ENCODE peak calls at places on chromosome 1, in five cellular contexts. G, C, Q, U and H are unnamed samples.

GRCh38 chr1:32045770-32046169 is 27.0 kb upstream of the TMEM39B start:
- DNase-seq in C (no peak), Q (no peak), G (no peak), U (no peak), H (no peak)

GRCh38 chr1:41286992-41287391 is 44.9 kb upstream of the SCMH1 start:
- DNase-seq in C (no peak), Q (no peak), U (no peak), G (no peak), H (no peak)

GRCh38 chr1:94723899-94724298 is 96.3 kb upstream of the SLC44A3 start:
- DNase-seq in C (no peak), U (no peak), Q (no peak), G (no peak), H (no peak)

GRCh38 chr1:246018146-246018545 is 488.9 kb downstream of the SMYD3 start:
- DNase-seq in U (no peak), G (no peak), C (no peak), Q (no peak), H (no peak)

GRCh38 chr1:215140135-215140534 is 57.6 kb downstream of the KCNK2 start:
- DNase-seq in U (no peak), G (no peak), C (no peak), Q (no peak), H (no peak)

GRCh38 chr1:160879056-160879455 is 5.9 kb downstream of the ITLN1 start:
- DNase-seq in G (no peak), U (no peak), Q (no peak), C (no peak), H (no peak)

GRCh38 chr1:228050571-228051181 is 31.8 kb upstream of the ARF1 start:
- DNase-seq in G (no peak), Q (no peak), U (no peak), C (peak), H (no peak)

GRCh38 chr1:110412576-110412975 is 5.1 kb upstream of the LAMTOR5 start:
- DNase-seq in U (peak), Q (peak), C (peak), G (peak), H (peak)

GRCh38 chr1:169724168-169724567 is 9.7 kb downstream of the SELE start:
- DNase-seq in Q (peak), G (no peak), U (no peak), C (no peak), H (no peak)
- TF ChIP-seq EP300 in Q (no peak), G (no peak), U (peak), C (no peak), H (no peak)

DNA sequence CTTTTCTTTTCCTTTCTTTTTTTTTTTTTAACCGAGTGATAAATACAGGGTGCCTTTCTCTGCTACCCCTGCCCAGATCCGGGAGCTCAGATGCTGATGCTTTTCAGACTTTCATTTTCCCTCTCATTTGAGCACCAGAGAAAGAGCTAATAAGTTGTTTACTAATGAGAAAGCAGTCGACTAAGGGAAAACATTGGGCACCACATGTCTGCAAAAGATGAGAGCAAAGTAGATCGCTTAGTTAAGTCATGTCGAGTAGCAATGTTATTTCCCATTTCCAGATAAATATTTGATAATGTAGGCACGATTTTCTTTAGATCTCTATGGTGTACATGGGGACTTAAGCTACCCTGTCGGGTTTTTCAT is 1.1 kb downstream of the PKN2 start:
- DNase-seq in Q (no peak), C (no peak), U (no peak), G (peak), H (no peak)
- H3K27ac ChIP-seq in Q (peak), C (no peak), U (peak), G (peak), H (peak)

GRCh38 chr1:196598902-196599301 is 9.3 kb downstream of the KCNT2 start:
- DNase-seq in G (no peak), U (no peak), Q (no peak), C (no peak), H (no peak)
- TF ChIP-seq EP300 in G (no peak), U (no peak), Q (no peak), C (no peak), H (no peak)

GRCh38 chr1:204577794-204578478 is 61.7 kb downstream of the MDM4 start:
- DNase-seq in Q (no peak), U (no peak), C (no peak), G (no peak), H (no peak)
- H3K27ac ChIP-seq in Q (peak), U (no peak), C (no peak), G (no peak), H (no peak)